ENCODE peak calls at places on chromosomes 11 and 22, in six cellular contexts. P is NCI-H2171; U is stimulated activated CD4-positive, alpha-beta T cell treated with anti-CD3 and anti-CD28 coated beads, Interleukin-12 subunit alpha, Interleukin-12 subunit beta, amount 100 ng/mL, for 48 hours; X is stomach; N is left lobe of liver; A is stimulated activated CD8-positive, alpha-beta memory T cell treated with anti-CD3 and anti-CD28 coated beads, Interleukin-15, amount 100 ng/mL, for 4 hours. S is an unnamed sample.

GRCh38 chr11:65448074-65448417 is 25.4 kb downstream of the NEAT1 start:
- DNase-seq in P (no peak), U (no peak), X (no peak), N (no peak), A (no peak), S (peak)

GRCh38 chr22:20587206-20587958 is 80.0 kb downstream of the MED15 start:
- DNase-seq in P (no peak), U (no peak), X (no peak), N (peak), A (no peak), S (no peak)

GRCh38 chr11:2908130-2908529 is 21.1 kb downstream of the PHLDA2 start:
- DNase-seq in P (no peak), U (no peak), X (no peak), N (no peak), A (no peak), S (no peak)

GRCh38 chr11:9280655-9281301 is 15.6 kb upstream of the DENND5A start:
- DNase-seq in P (peak), U (peak), X (peak), N (no peak), A (peak), S (peak)

GRCh38 chr11:74726547-74727182 is 4.6 kb downstream of the CHRDL2 start:
- DNase-seq in P (no peak), U (peak), X (peak), N (peak), A (no peak), S (peak)

GRCh38 chr22:36375071-36375980 is 12.4 kb downstream of the MYH9 start:
- DNase-seq in P (no peak), U (no peak), X (no peak), N (no peak), A (no peak), S (no peak)

GRCh38 chr11:88454881-88455280 is 117.3 kb upstream of the CTSC start:
- DNase-seq in P (no peak), U (no peak), X (no peak), N (no peak), A (no peak), S (no peak)

GRCh38 chr11:87398913-87399312 is 361.2 kb downstream of the TMEM135 start:
- DNase-seq in P (no peak), U (no peak), X (no peak), N (no peak), A (no peak), S (no peak)

GRCh38 chr11:59678118-59678812 is 9.4 kb upstream of the PATL1 start:
- DNase-seq in P (no peak), U (no peak), X (no peak), N (no peak), A (no peak), S (no peak)

GRCh38 chr11:8098361-8098760 is 17.4 kb downstream of the TUB start:
- DNase-seq in P (no peak), U (no peak), X (peak), N (no peak), A (no peak), S (no peak)

GRCh38 chr22:42364641-42365336 is 67.4 kb downstream of the NFAM1 start:
- DNase-seq in P (peak), U (no peak), X (no peak), N (no peak), A (no peak), S (no peak)

GRCh38 chr11:106461839-106462545 is 384.5 kb downstream of the AASDHPPT start:
- DNase-seq in P (no peak), U (no peak), X (no peak), N (no peak), A (no peak), S (no peak)

GRCh38 chr11:8096575-8096974 is 15.6 kb downstream of the TUB start:
- DNase-seq in P (no peak), U (no peak), X (no peak), N (no peak), A (no peak), S (no peak)

GRCh38 chr11:61701298-61701993 is 21.3 kb downstream of the DAGLA start:
- DNase-seq in P (peak), U (no peak), X (no peak), N (no peak), A (no peak), S (no peak)

GRCh38 chr11:77799338-77799737 is 21.2 kb downstream of the RSF1 start:
- DNase-seq in P (no peak), U (no peak), X (no peak), N (no peak), A (no peak), S (no peak)

GRCh38 chr11:128469220-128469619 is 118.1 kb downstream of the ETS1 start:
- DNase-seq in P (no peak), U (no peak), X (no peak), N (no peak), A (no peak), S (no peak)

GRCh38 chr11:326842-327580 is 6.4 kb upstream of the IFITM3 start:
- DNase-seq in P (no peak), U (peak), X (peak), N (peak), A (no peak), S (no peak)

GRCh38 chr11:134866981-134867675 is 455.1 kb upstream of the B3GAT1 start:
- DNase-seq in P (no peak), U (no peak), X (no peak), N (no peak), A (no peak), S (no peak)

GRCh38 chr11:27196040-27196897 is 155.7 kb downstream of the BBOX1 start:
- DNase-seq in P (no peak), U (no peak), X (no peak), N (no peak), A (no peak), S (no peak)

GRCh38 chr11:117160826-117161225 is 16.7 kb downstream of the PAFAH1B2 start:
- DNase-seq in P (no peak), U (no peak), X (no peak), N (no peak), A (no peak), S (no peak)

GRCh38 chr11:77038029-77038824 is 4.0 kb downstream of the B3GNT6 start:
- DNase-seq in P (no peak), U (no peak), X (no peak), N (no peak), A (no peak), S (peak)

GRCh38 chr11:114123692-114124330 is 64.3 kb downstream of the ZBTB16 start:
- DNase-seq in P (no peak), U (no peak), X (no peak), N (no peak), A (no peak), S (no peak)

S was measured in RCC 7860.